ENCODE peak calls at places on chromosomes 12 and 14, in five cellular contexts. M is lower leg skin; Z is activated naive CD8-positive, alpha-beta T cell treated with anti-CD3 and anti-CD28 coated beads, Interleukin-2, amount 50 U/mL, for 24 hours; P is HT1080; J is NCI-H1092. H is an unnamed sample.

GRCh38 chr12:2382391-2383155 is 329.8 kb downstream of the CACNA1C start:
- DNase-seq in J (no peak), M (peak), Z (no peak), P (peak), H (peak)

GRCh38 chr14:68394113-68394718 is 398.7 kb downstream of the ZFP36L1 start:
- DNase-seq in M (no peak), J (no peak), P (no peak), Z (no peak), H (no peak)

GRCh38 chr12:402127-402456 is 648 bp downstream of the CCDC77 start:
- DNase-seq in P (peak), J (no peak), Z (no peak), M (no peak), H (no peak)

GRCh38 chr14:100785626-100786025 is 40.3 kb upstream of the MEG3 start:
- DNase-seq in J (no peak), P (no peak), Z (no peak), M (no peak), H (no peak)

GRCh38 chr12:116551619-116551951 is 7.6 kb upstream of the MAP1LC3B2 start:
- DNase-seq in J (no peak), Z (no peak), M (no peak), P (no peak), H (no peak)

GRCh38 chr14:104688755-104689619 is at the start of gene INF2:
- DNase-seq in M (no peak), Z (peak), J (peak), P (peak), H (peak)

GRCh38 chr14:50036211-50036610 is 80.2 kb downstream of the VCPKMT start:
- DNase-seq in M (no peak), P (no peak), Z (no peak), J (no peak), H (no peak)

GRCh38 chr12:25052191-25053020 is 103.5 kb upstream of the BCAT1 start:
- DNase-seq in Z (peak), P (no peak), M (no peak), J (no peak), H (peak)

GRCh38 chr14:90576581-90576980 is 179.8 kb downstream of the CALM1 start:
- DNase-seq in M (no peak), P (no peak), Z (no peak), J (no peak), H (no peak)

H was measured in Kasumi-1.